ENCODE peak calls at places on chromosome 10, in six cellular contexts. X is stomach, L is endothelial cell of umbilical vein, Y is transverse colon, U is upper lobe of left lung, B is H1. A is an unnamed sample.

GRCh38 chr10:131495892-131496291 is 184.4 kb upstream of the TCERG1L start:
- DNase-seq in B (no peak), U (peak), L (no peak), X (no peak), Y (no peak), A (no peak)

GRCh38 chr10:48285710-48286109 is 11.2 kb upstream of the FRMPD2 start:
- DNase-seq in X (no peak), L (no peak), Y (no peak), U (no peak), B (no peak), A (no peak)

GRCh38 chr10:71963756-71964668 is at the start of gene CHST3:
- DNase-seq in B (no peak), U (peak), L (peak), Y (peak), X (peak), A (no peak)

GRCh38 chr10:106435081-106435480 is 729.4 kb downstream of the SORCS1 start:
- DNase-seq in X (no peak), B (no peak), Y (no peak), U (no peak), L (no peak), A (no peak)

GRCh38 chr10:110430369-110431273 is 67.1 kb upstream of the DUSP5 start:
- DNase-seq in B (no peak), L (no peak), U (no peak), Y (peak), X (peak), A (peak)

GRCh38 chr10:79399242-79399831 is 46.1 kb downstream of the ZCCHC24 start:
- DNase-seq in X (peak), U (peak), Y (peak), B (no peak), L (peak), A (peak)

GRCh38 chr10:32972454-32972853 is 14.4 kb upstream of the ITGB1 start:
- DNase-seq in L (no peak), U (no peak), B (no peak), Y (no peak), X (no peak), A (no peak)

GRCh38 chr10:49310460-49310859 is 11.5 kb downstream of the C10orf71 start:
- DNase-seq in B (no peak), Y (no peak), U (no peak), X (no peak), L (no peak), A (no peak)

GRCh38 chr10:24722676-24723385 is 856 bp downstream of the ARHGAP21 start:
- DNase-seq in X (peak), B (no peak), L (peak), Y (peak), U (peak), A (peak)

GRCh38 chr10:69802424-69803161 is 887 bp downstream of the COL13A1 start:
- DNase-seq in B (no peak), Y (no peak), L (peak), U (peak), X (no peak), A (peak)

GRCh38 chr10:65355141-65355680 is 1570.6 kb upstream of the LRRTM3 start:
- DNase-seq in X (no peak), L (peak), B (no peak), Y (no peak), U (no peak), A (no peak)

GRCh38 chr10:69644658-69645295 is 14.7 kb downstream of the FAM241B start:
- DNase-seq in U (no peak), Y (peak), X (peak), B (no peak), L (peak), A (peak)

GRCh38 chr10:71882813-71883746 is 32.0 kb upstream of the PSAP start:
- DNase-seq in U (no peak), Y (no peak), L (peak), B (no peak), X (no peak), A (no peak)

GRCh38 chr10:70222340-70222794 is 10.9 kb downstream of the PPA1 start:
- DNase-seq in L (no peak), X (no peak), B (no peak), U (no peak), Y (no peak), A (no peak)

GRCh38 chr10:131683941-131684340 is 216.9 kb upstream of the PPP2R2D start:
- DNase-seq in L (no peak), Y (no peak), B (no peak), U (no peak), X (no peak), A (no peak)

GRCh38 chr10:7813481-7813880 is 4.8 kb upstream of the TAF3 start:
- DNase-seq in B (no peak), L (no peak), X (no peak), U (no peak), Y (no peak), A (no peak)

GRCh38 chr10:30747633-30748032 is 118.1 kb upstream of the LYZL2 start:
- DNase-seq in L (no peak), Y (no peak), U (no peak), X (no peak), B (no peak), A (no peak)

GRCh38 chr10:27783660-27784059 is 38.0 kb upstream of the MKX start:
- DNase-seq in L (peak), Y (no peak), B (peak), U (no peak), X (no peak), A (no peak)

GRCh38 chr10:88032566-88032965 is 169.1 kb downstream of the PTEN start:
- DNase-seq in U (no peak), L (no peak), X (no peak), B (no peak), Y (no peak), A (no peak)

GRCh38 chr10:77139145-77139692 is 498.4 kb downstream of the KCNMA1 start:
- DNase-seq in Y (no peak), X (no peak), L (no peak), U (no peak), B (no peak), A (no peak)

GRCh38 chr10:67976292-67977245 is 92.1 kb downstream of the SIRT1 start:
- DNase-seq in U (no peak), Y (no peak), B (peak), X (peak), L (no peak), A (no peak)

GRCh38 chr10:33507662-33508425 is 173.4 kb upstream of the NRP1 start:
- DNase-seq in L (no peak), B (no peak), X (no peak), Y (no peak), U (no peak), A (no peak)

GRCh38 chr10:80896959-80897358 is 359.3 kb downstream of the SH2D4B start:
- DNase-seq in B (no peak), U (no peak), L (no peak), Y (no peak), X (no peak), A (no peak)

GRCh38 chr10:19730071-19730470 is 86.2 kb upstream of the PLXDC2 start:
- DNase-seq in L (no peak), Y (no peak), X (no peak), U (no peak), B (no peak), A (no peak)

GRCh38 chr10:78450807-78451485 is 417.3 kb downstream of the RPS24 start:
- DNase-seq in Y (no peak), U (no peak), L (no peak), B (no peak), X (no peak), A (no peak)

GRCh38 chr10:91579351-91579985 is 53.4 kb downstream of the PPP1R3C start:
- DNase-seq in L (no peak), Y (no peak), X (no peak), B (no peak), U (no peak), A (no peak)

GRCh38 chr10:92530421-92530820 is 43.5 kb downstream of the IDE start:
- DNase-seq in L (no peak), Y (no peak), X (no peak), U (no peak), B (no peak), A (no peak)

GRCh38 chr10:64396105-64396504 is 874.9 kb downstream of the REEP3 start:
- DNase-seq in X (no peak), Y (no peak), L (no peak), B (no peak), U (no peak), A (no peak)

GRCh38 chr10:33258951-33259350 is 75.5 kb downstream of the NRP1 start:
- DNase-seq in B (no peak), Y (no peak), U (no peak), L (no peak), X (no peak), A (no peak)

GRCh38 chr10:119253433-119254174 is 46.2 kb downstream of the GRK5 start:
- DNase-seq in B (no peak), U (peak), Y (peak), L (peak), X (no peak), A (peak)

GRCh38 chr10:93150289-93150688 is 76.6 kb downstream of the CYP26A1 start:
- DNase-seq in Y (no peak), L (no peak), X (no peak), U (no peak), B (no peak), A (no peak)

GRCh38 chr10:1149793-1150637 is 93.8 kb downstream of the WDR37 start:
- DNase-seq in Y (peak), L (no peak), X (peak), U (peak), B (no peak), A (peak)

GRCh38 chr10:69269761-69270160 is 8.5 kb upstream of the HK1 start:
- DNase-seq in L (no peak), B (no peak), U (no peak), X (no peak), Y (no peak), A (no peak)

GRCh38 chr10:61613665-61614064 is 49.1 kb upstream of the CABCOCO1 start:
- DNase-seq in X (no peak), B (no peak), Y (no peak), U (no peak), L (no peak), A (no peak)

GRCh38 chr10:121753726-121754476 is 155.7 kb upstream of the FGFR2 start:
- DNase-seq in Y (no peak), U (no peak), L (peak), B (no peak), X (no peak), A (no peak)

GRCh38 chr10:49649294-49649693 is 30.2 kb upstream of the C10orf53 start:
- DNase-seq in U (no peak), B (peak), Y (no peak), X (peak), L (no peak), A (no peak)

GRCh38 chr10:75398630-75399460 is 2.7 kb downstream of the ZNF503 start:
- DNase-seq in L (peak), B (no peak), X (peak), Y (peak), U (peak), A (no peak)

DNA sequence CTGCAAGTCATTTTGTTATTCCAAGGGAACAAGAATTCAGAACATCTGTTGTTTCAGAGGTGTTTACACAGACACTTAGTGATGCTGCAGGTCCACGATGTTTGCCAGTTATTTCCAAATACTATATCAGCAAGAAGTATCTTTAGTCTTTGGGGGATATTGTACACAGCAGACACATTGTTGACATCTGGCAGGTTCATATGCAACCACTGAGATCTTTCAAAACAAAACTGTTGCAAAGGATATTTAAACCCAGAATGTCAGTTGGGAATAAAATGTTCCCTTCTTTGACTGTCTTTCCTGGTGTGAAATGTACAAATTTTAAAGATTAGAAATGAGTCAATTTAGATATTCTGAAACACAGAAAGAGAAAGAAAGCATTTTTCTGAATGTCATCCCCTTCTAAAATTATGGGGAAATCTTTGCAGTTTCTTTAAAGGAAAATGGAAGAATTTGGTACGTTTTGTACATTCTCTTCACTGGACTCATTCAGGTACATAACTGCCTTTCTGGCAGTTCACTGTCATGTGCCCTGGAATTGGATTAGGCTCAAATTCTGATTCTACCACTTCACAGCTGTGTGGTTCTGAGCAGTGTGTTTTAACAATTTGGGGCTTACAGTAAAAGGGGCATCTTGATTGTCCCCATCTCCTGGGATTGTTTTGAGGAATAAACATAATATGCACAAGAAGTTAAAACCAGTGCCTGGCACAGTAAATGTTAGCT is 40.3 kb upstream of the CELF2 start:
- DNase-seq in U (no peak), B (no peak), Y (no peak), X (no peak), L (no peak), A (no peak)
- TF ChIP-seq POLR2AphosphoS5 in U (no peak), B (no peak), Y (no peak), X (no peak), L (no peak), A (no peak)

DNA sequence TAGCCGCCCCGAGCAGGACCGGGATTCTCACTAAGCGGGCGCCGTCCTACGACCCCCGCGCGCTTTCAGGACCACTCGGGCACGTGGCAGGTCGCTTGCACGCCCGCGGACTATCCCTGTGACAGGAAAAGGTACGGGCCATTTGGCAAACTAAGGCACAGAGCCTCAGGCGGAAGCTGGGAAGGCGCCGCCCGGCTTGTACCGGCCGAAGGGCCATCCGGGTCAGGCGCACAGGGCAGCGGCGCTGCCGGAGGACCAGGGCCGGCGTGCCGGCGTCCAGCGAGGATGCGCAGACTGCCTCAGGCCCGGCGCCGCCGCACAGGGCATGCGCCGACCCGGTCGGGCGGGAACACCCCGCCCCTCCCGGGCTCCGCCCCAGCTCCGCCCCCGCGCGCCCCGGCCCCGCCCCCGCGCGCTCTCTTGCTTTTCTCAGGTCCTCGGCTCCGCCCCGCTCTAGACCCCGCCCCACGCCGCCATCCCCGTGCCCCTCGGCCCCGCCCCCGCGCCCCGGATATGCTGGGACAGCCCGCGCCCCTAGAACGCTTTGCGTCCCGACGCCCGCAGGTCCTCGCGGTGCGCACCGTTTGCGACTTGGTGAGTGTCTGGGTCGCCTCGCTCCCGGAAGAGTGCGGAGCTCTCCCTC is at the start of gene MGMT:
- DNase-seq in B (peak), L (peak), Y (peak), U (peak), X (peak), A (peak)
- TF ChIP-seq POLR2A in B (no peak), L (peak), Y (peak), U (peak), X (no peak), A (peak)

GRCh38 chr10:125089486-125089885 is 70.9 kb downstream of the CTBP2 start:
- DNase-seq in U (no peak), Y (no peak), B (no peak), X (peak), L (no peak), A (peak)
- H3K27ac ChIP-seq in U (no peak), Y (no peak), B (no peak), X (no peak), L (no peak), A (no peak)

GRCh38 chr10:113045155-113046055 is 95.4 kb downstream of the TCF7L2 start:
- DNase-seq in X (no peak), U (peak), B (no peak), Y (no peak), L (peak), A (no peak)

GRCh38 chr10:113047151-113047550 is 97.1 kb downstream of the TCF7L2 start:
- DNase-seq in U (no peak), B (no peak), Y (no peak), X (no peak), L (no peak), A (no peak)

GRCh38 chr10:113047963-113048781 is 98.1 kb downstream of the TCF7L2 start:
- DNase-seq in L (no peak), B (no peak), U (no peak), Y (no peak), X (no peak), A (no peak)

GRCh38 chr10:113049881-113050280 is 99.8 kb downstream of the TCF7L2 start:
- DNase-seq in X (no peak), U (no peak), L (no peak), B (no peak), Y (no peak), A (no peak)

GRCh38 chr10:113047605-113047962 is 97.5 kb downstream of the TCF7L2 start:
- DNase-seq in Y (no peak), L (peak), U (no peak), B (no peak), X (no peak), A (no peak)
- TF ChIP-seq POLR2AphosphoS5 in Y (no peak), L (no peak), U (no peak), B (no peak), X (no peak), A (no peak)

GRCh38 chr10:128007017-128007416 is 100.1 kb downstream of the PTPRE start:
- DNase-seq in X (no peak), U (no peak), Y (no peak), B (no peak), L (peak), A (no peak)

GRCh38 chr10:128007971-128008370 is 101.1 kb downstream of the PTPRE start:
- DNase-seq in L (no peak), Y (no peak), X (no peak), U (peak), B (no peak), A (no peak)

GRCh38 chr10:128009357-128009756 is 102.5 kb downstream of the PTPRE start:
- DNase-seq in B (no peak), X (no peak), L (no peak), Y (no peak), U (no peak), A (no peak)

GRCh38 chr10:128008521-128009250 is 101.8 kb downstream of the PTPRE start:
- DNase-seq in L (no peak), Y (no peak), U (no peak), X (no peak), B (no peak), A (no peak)

DNA sequence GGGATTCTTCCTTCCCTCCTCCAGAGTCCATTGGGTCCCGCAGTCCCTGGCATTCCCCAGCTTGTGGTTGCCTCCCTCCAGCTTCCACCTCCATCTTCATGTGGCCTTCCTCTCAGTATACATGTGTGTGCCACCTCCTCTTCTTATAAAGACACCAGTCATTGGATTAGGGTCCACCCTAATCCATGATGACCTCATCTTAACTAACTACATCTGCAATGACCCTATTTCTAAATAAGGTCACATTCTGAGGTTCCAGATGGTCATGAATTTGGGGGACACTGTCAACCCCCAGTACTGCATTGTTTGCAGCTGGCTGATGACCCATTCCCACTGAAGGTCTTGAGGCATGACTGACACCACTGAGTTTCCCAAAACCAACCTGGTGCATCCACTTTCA is 99.0 kb downstream of the PTPRE start:
- DNase-seq in B (no peak), X (no peak), Y (no peak), L (no peak), U (no peak), A (no peak)
- TF ChIP-seq POLR2A in B (no peak), X (no peak), Y (no peak), L (no peak), U (no peak), A (no peak)

DNA sequence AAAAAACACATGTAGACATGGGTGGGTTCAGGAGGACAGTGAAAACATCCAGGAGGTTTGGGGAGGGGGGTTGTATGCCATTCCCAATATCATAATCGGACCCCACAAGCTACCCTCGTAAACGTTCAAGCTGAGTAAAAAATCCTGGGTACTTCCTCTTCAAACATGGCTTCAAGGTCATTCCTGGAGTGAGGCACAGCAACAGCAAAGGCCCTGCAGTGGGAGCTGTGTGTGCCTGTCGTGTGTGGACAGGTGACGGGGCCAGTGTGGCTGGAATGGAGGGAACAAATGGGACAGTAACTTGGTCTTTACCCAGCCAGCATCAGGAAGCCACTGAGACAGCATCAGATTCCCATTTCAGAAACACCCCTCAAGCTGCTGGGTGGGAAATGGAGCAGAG is 127.9 kb downstream of the SLIT1 start:
- DNase-seq in L (no peak), B (no peak), U (no peak), X (no peak), Y (no peak), A (no peak)
- H3K27ac ChIP-seq in L (no peak), B (no peak), U (no peak), X (no peak), Y (no peak), A (no peak)